ENCODE peak calls at places on chromosomes 5 and 9, in four cellular contexts. F is T-helper 1 cell; O is coronary artery; S is activated CD4-positive, alpha-beta T cell treated with anti-CD3 and anti-CD28 coated beads, Interleukin-2, amount 50 U/mL, for 1 hour. N is an unnamed sample.

GRCh38 chr9:124721109-124721850 is 49.8 kb downstream of the NR6A1 start:
- DNase-seq in F (no peak), O (no peak), S (no peak), N (no peak)

GRCh38 chr5:36897616-36898015 is 21.0 kb downstream of the NIPBL start:
- DNase-seq in F (no peak), O (no peak), S (no peak), N (no peak)

GRCh38 chr5:81850932-81851331 is 100.0 kb upstream of the SSBP2 start:
- DNase-seq in F (no peak), O (no peak), S (no peak), N (no peak)

GRCh38 chr9:22216730-22217160 is 207.6 kb upstream of the CDKN2B start:
- DNase-seq in F (no peak), O (no peak), S (no peak), N (peak; percentile 86)

GRCh38 chr9:34493972-34494535 is 28.7 kb downstream of the ENHO start:
- DNase-seq in F (no peak), O (no peak), S (peak; percentile 13), N (no peak)

GRCh38 chr9:83382421-83382820 is 155.8 kb downstream of the FRMD3 start:
- DNase-seq in F (no peak), O (no peak), S (no peak), N (no peak)

GRCh38 chr5:130227699-130228098 is 323.4 kb downstream of the CHSY3 start:
- DNase-seq in F (no peak), O (no peak), S (no peak), N (no peak)

GRCh38 chr5:43007246-43007910 is 32.7 kb downstream of the ANXA2R start:
- DNase-seq in F (peak; percentile 58), O (peak; percentile 89), S (peak; percentile 68), N (peak; percentile 93)

GRCh38 chr5:143182106-143182505 is 221.4 kb downstream of the NR3C1 start:
- DNase-seq in F (no peak), O (no peak), S (no peak), N (no peak)

GRCh38 chr5:94778299-94778698 is 159.8 kb downstream of the SLF1 start:
- DNase-seq in F (no peak), O (no peak), S (no peak), N (no peak)

GRCh38 chr5:116696356-116696755 is 121.7 kb upstream of the SEMA6A start:
- DNase-seq in F (no peak), O (no peak), S (no peak), N (no peak)

GRCh38 chr5:111744455-111744854 is 12.5 kb downstream of the NREP start:
- DNase-seq in F (no peak), O (no peak), S (no peak), N (no peak)

GRCh38 chr9:130715270-130716077 is 21.9 kb downstream of the EXOSC2 start:
- DNase-seq in F (no peak), O (no peak), S (no peak), N (no peak)

GRCh38 chr9:95506692-95507455 is 9.9 kb downstream of the PTCH1 start:
- DNase-seq in F (no peak), O (peak; percentile 80), S (peak; percentile 23), N (no peak)

GRCh38 chr5:90161399-90161798 is 248.2 kb downstream of the CETN3 start:
- DNase-seq in F (no peak), O (no peak), S (no peak), N (no peak)

GRCh38 chr9:35406183-35406959 is 83.5 kb upstream of the RUSC2 start:
- DNase-seq in F (no peak), O (no peak), S (peak; percentile 8), N (no peak)

GRCh38 chr5:180646963-180647305 is 2.5 kb downstream of the FLT4 start:
- DNase-seq in F (no peak), O (no peak), S (no peak), N (no peak)

GRCh38 chr5:38794986-38795385 is 50.8 kb upstream of the OSMR start:
- DNase-seq in F (no peak), O (no peak), S (no peak), N (no peak)

GRCh38 chr5:35598707-35599370 is 18.8 kb upstream of the SPEF2 start:
- DNase-seq in F (no peak), O (no peak), S (no peak), N (no peak)

GRCh38 chr5:66467564-66467963 is 128.6 kb upstream of the MAST4 start:
- DNase-seq in F (no peak), O (no peak), S (no peak), N (no peak)

GRCh38 chr5:56910123-56910951 is 941 bp downstream of the SETD9 start:
- DNase-seq in F (peak; percentile 20), O (no peak), S (peak; percentile 20), N (no peak)

GRCh38 chr5:112119969-112120368 is 299.1 kb downstream of the EPB41L4A start:
- DNase-seq in F (no peak), O (no peak), S (no peak), N (no peak)

GRCh38 chr5:72407541-72407940 is 87.4 kb downstream of the PTCD2 start:
- DNase-seq in F (no peak), O (no peak), S (no peak), N (no peak)

GRCh38 chr9:34651876-34652602 is at the start of gene IL11RA:
- DNase-seq in F (no peak), O (peak; percentile 94), S (peak; percentile 38), N (peak; percentile 87)

GRCh38 chr9:13971910-13972655 is 341.9 kb downstream of the NFIB start:
- DNase-seq in F (no peak), O (no peak), S (no peak), N (no peak)

GRCh38 chr9:75880556-75880955 is 9.9 kb upstream of the PCSK5 start:
- DNase-seq in F (no peak), O (no peak), S (no peak), N (no peak)

GRCh38 chr5:9544056-9544455 is 1.8 kb downstream of the SEMA5A start:
- DNase-seq in F (no peak), O (no peak), S (no peak), N (no peak)

GRCh38 chr5:130710596-130710995 is 454.5 kb downstream of the HINT1 start:
- DNase-seq in F (no peak), O (no peak), S (no peak), N (no peak)

GRCh38 chr5:99320461-99320860 is 391.7 kb upstream of the CHD1 start:
- DNase-seq in F (no peak), O (no peak), S (no peak), N (no peak)

N was measured in osteocyte.